ENCODE peak calls at places on chromosomes 4 and X, in four cellular contexts. D, Y, H and W are unnamed samples.

GRCh38 chr4:115781528-115782146 is 668.2 kb upstream of the NDST4 start:
- DNase-seq in D (no peak), Y (no peak), H (no peak), W (no peak)

GRCh38 chrX:127570276-127570675 is 481.9 kb downstream of the ACTRT1 start:
- DNase-seq in H (peak; percentile 1), Y (peak; percentile 3), D (no peak), W (no peak)

GRCh38 chrX:13487731-13488505 is 81.5 kb upstream of the EGFL6 start:
- DNase-seq in Y (peak; percentile 82), H (peak; percentile 19), D (peak; percentile 88), W (peak; percentile 54)

GRCh38 chrX:67353651-67354370 is 190.0 kb upstream of the AR start:
- DNase-seq in D (no peak), H (no peak), Y (no peak), W (no peak)

GRCh38 chrX:72145181-72145580 is 13.5 kb upstream of the RTL5 start:
- DNase-seq in D (no peak), H (no peak), Y (no peak), W (no peak)

GRCh38 chrX:41308884-41309655 is 24.9 kb upstream of the DDX3X start:
- DNase-seq in H (no peak), Y (no peak), D (no peak), W (no peak)

GRCh38 chr4:21447320-21448055 is 501.1 kb downstream of the KCNIP4 start:
- DNase-seq in Y (peak; percentile 55), D (no peak), H (no peak), W (no peak)

GRCh38 chr4:41620594-41621256 is 82.8 kb downstream of the LIMCH1 start:
- DNase-seq in D (no peak), H (no peak), Y (peak; percentile 60), W (peak; percentile 45)

GRCh38 chr4:39978904-39979303 is 1.2 kb upstream of the PDS5A start:
- DNase-seq in H (no peak), Y (no peak), D (no peak), W (no peak)

GRCh38 chr4:40283968-40284367 is 51.2 kb upstream of the CHRNA9 start:
- DNase-seq in D (no peak), Y (peak; percentile 66), H (no peak), W (no peak)

GRCh38 chr4:183721207-183722081 is 62.4 kb downstream of the TRAPPC11 start:
- DNase-seq in H (peak; percentile 10), Y (peak; percentile 44), D (peak; percentile 41), W (peak; percentile 84)

GRCh38 chr4:158067646-158068045 is 105.2 kb downstream of the GASK1B start:
- DNase-seq in H (no peak), Y (no peak), D (no peak), W (no peak)

GRCh38 chr4:74111990-74112389 is 13.0 kb upstream of the CXCL2 start:
- DNase-seq in H (no peak), Y (peak; percentile 48), D (peak; percentile 36), W (peak; percentile 34)

GRCh38 chr4:24973471-24974251 is 57.1 kb downstream of the LGI2 start:
- DNase-seq in D (peak; percentile 14), H (no peak), Y (no peak), W (peak; percentile 28)

GRCh38 chrX:34521563-34521962 is 135.5 kb downstream of the TMEM47 start:
- DNase-seq in Y (peak; percentile 55), H (no peak), D (peak; percentile 2), W (peak; percentile 38)

GRCh38 chr4:187893418-187893817 is 102.2 kb upstream of the ZFP42 start:
- DNase-seq in D (no peak), H (no peak), Y (no peak), W (no peak)

GRCh38 chr4:73836373-73837269 is at the start of gene CXCL6:
- DNase-seq in Y (peak; percentile 59), H (no peak), D (no peak), W (peak; percentile 64)

GRCh38 chrX:9927638-9928037 is 39.5 kb upstream of the CLDN34 start:
- DNase-seq in Y (peak; percentile 18), D (no peak), H (no peak), W (no peak)

GRCh38 chrX:9928083-9928482 is 39.1 kb upstream of the CLDN34 start:
- DNase-seq in D (peak; percentile 13), Y (peak; percentile 89), H (peak; percentile 69), W (peak; percentile 85)

GRCh38 chrX:9923357-9923756 is 43.8 kb upstream of the CLDN34 start:
- DNase-seq in Y (no peak), H (no peak), D (no peak), W (no peak)

GRCh38 chrX:9921407-9921806 is 45.8 kb upstream of the CLDN34 start:
- DNase-seq in H (no peak), Y (no peak), D (no peak), W (no peak)

GRCh38 chrX:9926002-9926401 is 41.2 kb upstream of the CLDN34 start:
- DNase-seq in Y (no peak), H (no peak), D (no peak), W (no peak)
- H3K9ac ChIP-seq in Y (no peak overlapping the region), H (no peak overlapping the region), D (no peak overlapping the region), W (no peak overlapping the region)

GRCh38 chr4:105154576-105154975 is 7.9 kb downstream of the TET2 start:
- DNase-seq in H (no peak), Y (peak; percentile 16), D (no peak), W (no peak)
- H4K5ac ChIP-seq in H (no peak overlapping the region), Y (no peak overlapping the region), D (no peak overlapping the region), W (no peak overlapping the region)

GRCh38 chrX:18998653-18999052 is 14.7 kb upstream of the PHKA2 start:
- DNase-seq in H (no peak), D (no peak), Y (no peak), W (no peak)
- H3K9ac ChIP-seq in H (no peak overlapping the region), D (no peak overlapping the region), Y (no peak overlapping the region), W (no peak overlapping the region)

GRCh38 chrX:37409278-37409677 is 60.1 kb downstream of the PRRG1 start:
- DNase-seq in H (no peak), D (no peak), Y (peak; percentile 17), W (no peak)
- H4K5ac ChIP-seq in H (no peak overlapping the region), D (no peak overlapping the region), Y (no peak overlapping the region), W (no peak overlapping the region)

DNA sequence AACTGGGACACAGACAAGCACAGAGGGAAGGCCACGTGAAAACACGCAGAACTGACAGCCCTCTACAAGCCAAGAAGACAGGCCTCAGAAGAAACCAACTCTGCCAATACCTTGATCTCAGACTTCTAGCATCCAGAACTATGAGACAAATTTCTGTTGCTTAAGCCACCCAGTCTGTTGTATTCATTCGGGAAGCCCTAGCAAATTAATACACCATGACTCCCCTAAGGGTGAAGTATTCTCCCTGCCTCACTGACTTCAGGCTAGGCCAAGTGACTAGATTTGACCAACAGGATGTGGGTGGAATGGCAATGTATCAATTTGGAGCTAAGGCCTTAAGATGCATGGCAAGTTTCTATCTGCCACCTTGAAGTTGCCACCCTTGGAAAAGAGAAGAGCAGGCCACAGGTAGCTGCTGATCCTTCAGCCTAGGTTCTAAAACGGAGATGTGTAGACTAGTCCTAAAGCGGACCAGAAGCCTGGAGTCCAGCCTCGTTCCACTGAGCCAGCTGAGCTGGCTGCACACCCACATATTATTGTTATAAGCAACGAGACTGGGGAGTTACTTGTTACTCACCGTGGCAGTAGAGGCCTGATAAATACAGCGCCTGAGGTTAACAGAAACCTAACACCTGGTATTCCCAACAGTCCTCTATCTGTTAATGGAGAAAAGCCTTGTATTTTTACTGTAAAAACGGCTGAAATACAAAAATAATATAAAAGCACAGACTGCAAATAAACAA is 16.5 kb downstream of the SCARB2 start:
- DNase-seq in Y (no peak), D (peak; percentile 41), H (no peak), W (no peak)
- H3K9ac ChIP-seq in Y (no peak overlapping the region), D (no peak overlapping the region), H (no peak overlapping the region), W (no peak overlapping the region)

DNA sequence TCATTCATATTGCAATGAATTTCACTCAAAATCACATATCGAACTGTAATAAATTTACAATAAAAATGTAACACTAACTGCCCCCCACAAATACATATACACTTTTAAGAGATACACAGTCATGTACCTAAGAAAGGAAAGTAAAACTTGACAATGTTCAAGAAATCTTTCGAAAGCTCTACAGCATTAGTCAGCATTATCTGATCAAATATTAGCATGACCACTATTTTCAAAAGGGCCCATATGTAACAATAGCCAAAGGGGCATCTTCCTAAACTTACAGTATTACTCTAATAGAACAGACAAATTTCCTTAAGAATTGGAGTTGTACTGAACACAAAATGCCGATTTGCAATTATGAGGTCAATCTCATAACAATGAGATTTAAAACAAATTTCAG is 51.8 kb downstream of the STX18 start:
- DNase-seq in H (no peak), Y (no peak), D (peak; percentile 39), W (no peak)
- H4K5ac ChIP-seq in H (no peak overlapping the region), Y (no peak overlapping the region), D (no peak overlapping the region), W (no peak overlapping the region)

GRCh38 chrX:54494166-54494969 is 1.7 kb downstream of the FGD1 start:
- DNase-seq in D (no peak), Y (no peak), H (no peak), W (no peak)
- H3K9ac ChIP-seq in D (peak overlapping the region; percentile 79), Y (peak overlapping the region; percentile 80), H (peak overlapping the region; percentile 62), W (peak overlapping the region; percentile 6)